ENCODE peak calls at places on chromosomes 13 and 19, in five cellular contexts. V is H1, H is bronchial epithelial cell, I is spleen, Z is neural progenitor cell. X is an unnamed sample.

GRCh38 chr19:17117250-17117789 is 41.7 kb downstream of the MYO9B start:
- DNase-seq in H (no peak), Z (no peak), I (no peak), V (no peak), X (no peak)

GRCh38 chr19:1168877-1169791 is 4.9 kb downstream of the SBNO2 start:
- DNase-seq in H (peak; percentile 81), V (no peak), I (peak; percentile 85), Z (no peak), X (no peak)

GRCh38 chr19:29665826-29666633 is 769 bp downstream of the PLEKHF1 start:
- DNase-seq in I (no peak), H (no peak), V (no peak), Z (peak; percentile 62), X (no peak)

GRCh38 chr19:46963093-46963734 is 56.4 kb upstream of the NPAS1 start:
- DNase-seq in I (no peak), Z (no peak), V (no peak), H (no peak), X (no peak)

GRCh38 chr13:32878172-32878571 is 138.1 kb upstream of the KL start:
- DNase-seq in Z (no peak), V (no peak), H (peak; percentile 91), I (no peak), X (no peak)

GRCh38 chr19:676007-676342 is 217 bp upstream of the FSTL3 start:
- DNase-seq in Z (no peak), V (no peak), H (no peak), I (no peak), X (no peak)

GRCh38 chr13:100773923-100774641 is 99.5 kb upstream of the TMTC4 start:
- DNase-seq in V (no peak), Z (no peak), I (no peak), H (no peak), X (no peak)

GRCh38 chr19:18437481-18438330 is at the start of gene ISYNA1:
- DNase-seq in H (no peak), V (no peak), Z (peak; percentile 85), I (peak; percentile 91), X (no peak)

GRCh38 chr13:27728271-27728670 is 64.0 kb upstream of the GSX1 start:
- DNase-seq in H (no peak), V (no peak), Z (peak; percentile 55), I (no peak), X (peak; percentile 36)

GRCh38 chr13:28537149-28537548 is 42.2 kb upstream of the FLT1 start:
- DNase-seq in V (no peak), I (no peak), Z (no peak), H (no peak), X (no peak)

GRCh38 chr13:27924529-27925141 is 4.8 kb downstream of the PDX1 start:
- DNase-seq in Z (peak; percentile 42), V (no peak), I (no peak), H (no peak), X (no peak)

GRCh38 chr19:39557791-39558622 is 18.0 kb upstream of the EID2 start:
- DNase-seq in Z (no peak), H (peak; percentile 18), V (no peak), I (no peak), X (no peak)

GRCh38 chr13:30581582-30581981 is 36.1 kb upstream of the USPL1 start:
- DNase-seq in H (peak; percentile 59), V (no peak), Z (peak; percentile 49), I (no peak), X (no peak)

GRCh38 chr13:112113851-112114250 is 46.9 kb downstream of the SOX1 start:
- DNase-seq in I (no peak), H (no peak), V (no peak), Z (no peak), X (no peak)

GRCh38 chr13:69556540-69557196 is 551.0 kb upstream of the ATXN8OS start:
- DNase-seq in H (peak; percentile 3), Z (no peak), V (no peak), I (peak; percentile 36), X (no peak)

GRCh38 chr13:21322988-21323387 is 136.1 kb downstream of the ZDHHC20 start:
- DNase-seq in I (no peak), Z (no peak), V (no peak), H (no peak), X (no peak)

GRCh38 chr13:97116754-97117153 is 105.4 kb upstream of the MBNL2 start:
- DNase-seq in H (peak; percentile 63), V (no peak), I (no peak), Z (no peak), X (no peak)

GRCh38 chr19:18440421-18440877 is 2.5 kb upstream of the ISYNA1 start:
- DNase-seq in H (peak; percentile 8), I (peak; percentile 79), Z (no peak), V (no peak), X (no peak)

GRCh38 chr19:15540435-15540834 is 32.1 kb downstream of the CYP4F22 start:
- DNase-seq in V (no peak), I (no peak), Z (no peak), H (no peak), X (no peak)

GRCh38 chr13:77503398-77503797 is 32.1 kb upstream of the SCEL start:
- DNase-seq in I (no peak), H (no peak), V (no peak), Z (no peak), X (no peak)

GRCh38 chr19:38034153-38034835 is 127.3 kb downstream of the SIPA1L3 start:
- DNase-seq in Z (no peak), H (no peak), I (no peak), V (no peak), X (no peak)

GRCh38 chr19:16285769-16286564 is 38.7 kb upstream of the KLF2 start:
- DNase-seq in V (no peak), Z (peak; percentile 55), H (peak; percentile 5), I (no peak), X (no peak)

GRCh38 chr13:23766939-23767338 is 122.3 kb downstream of the MIPEP start:
- DNase-seq in I (no peak), H (no peak), Z (no peak), V (no peak), X (no peak)

GRCh38 chr13:36000028-36000427 is 131.2 kb downstream of the DCLK1 start:
- DNase-seq in V (no peak), Z (no peak), H (no peak), I (no peak), X (no peak)

GRCh38 chr13:26695360-26695705 is 65.3 kb downstream of the GPR12 start:
- DNase-seq in I (no peak), H (no peak), V (no peak), Z (no peak), X (no peak)

GRCh38 chr13:26697069-26697955 is 63.3 kb downstream of the GPR12 start:
- DNase-seq in V (no peak), I (no peak), H (no peak), Z (no peak), X (no peak)

GRCh38 chr13:26695891-26696311 is 64.7 kb downstream of the GPR12 start:
- DNase-seq in Z (no peak), H (no peak), V (no peak), I (no peak), X (no peak)

GRCh38 chr13:26699197-26699490 is 61.4 kb downstream of the GPR12 start:
- DNase-seq in Z (no peak), V (no peak), H (no peak), I (no peak), X (no peak)

DNA sequence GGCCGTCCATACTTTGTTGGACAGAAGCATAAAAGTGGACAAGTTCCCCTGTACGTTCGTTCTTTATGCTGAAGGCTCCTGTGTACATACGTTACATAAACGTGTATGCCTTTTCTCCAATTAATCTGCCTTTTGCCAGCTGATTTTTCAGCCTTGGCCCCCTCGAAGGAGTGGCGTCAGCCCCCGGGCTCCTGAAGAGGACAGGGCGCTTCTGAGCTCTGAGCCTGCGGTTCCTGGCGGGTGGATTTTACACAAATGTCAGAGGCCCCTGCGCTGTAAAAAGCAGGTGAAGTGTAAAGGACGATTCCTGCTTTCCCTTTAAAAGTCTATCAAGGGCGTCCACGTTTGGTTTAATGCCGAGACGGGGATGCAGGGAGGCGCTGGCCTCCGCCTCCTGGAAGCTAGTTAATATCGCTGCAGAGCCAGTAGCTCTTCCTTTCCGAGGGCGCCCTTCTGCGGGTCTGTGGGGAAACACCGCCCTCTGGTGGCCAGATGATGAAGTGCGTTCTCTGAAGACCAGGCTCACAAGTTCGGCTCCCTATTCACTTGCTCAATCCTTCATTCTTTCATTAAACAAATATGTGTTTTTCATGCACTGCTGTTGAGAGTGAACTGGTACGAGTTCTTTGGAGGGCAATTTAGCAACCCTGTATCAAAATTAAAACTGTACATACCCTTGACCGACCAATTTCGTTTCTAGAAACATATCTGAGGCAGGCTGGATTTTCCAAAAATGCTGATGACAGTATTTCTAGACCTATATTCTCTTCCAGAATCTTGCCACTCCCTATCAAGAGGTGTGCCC is 62.0 kb downstream of the GPR12 start:
- DNase-seq in I (peak; percentile 92), H (peak; percentile 70), V (peak; percentile 73), Z (peak; percentile 86), X (peak; percentile 88)
- TF ChIP-seq CTCF in I (peak; percentile 85), H (peak; percentile 97), V (peak; percentile 96), Z (peak; percentile 97), X (peak; percentile 98)

GRCh38 chr19:45403781-45404556 is 900 bp downstream of the PPP1R13L start:
- DNase-seq in I (peak; percentile 87), V (no peak), Z (peak; percentile 77), H (peak; percentile 67), X (peak; percentile 39)
- TF ChIP-seq CTCF in I (no peak), V (peak; percentile 54), Z (peak; percentile 69), H (peak; percentile 81), X (peak; percentile 64)

DNA sequence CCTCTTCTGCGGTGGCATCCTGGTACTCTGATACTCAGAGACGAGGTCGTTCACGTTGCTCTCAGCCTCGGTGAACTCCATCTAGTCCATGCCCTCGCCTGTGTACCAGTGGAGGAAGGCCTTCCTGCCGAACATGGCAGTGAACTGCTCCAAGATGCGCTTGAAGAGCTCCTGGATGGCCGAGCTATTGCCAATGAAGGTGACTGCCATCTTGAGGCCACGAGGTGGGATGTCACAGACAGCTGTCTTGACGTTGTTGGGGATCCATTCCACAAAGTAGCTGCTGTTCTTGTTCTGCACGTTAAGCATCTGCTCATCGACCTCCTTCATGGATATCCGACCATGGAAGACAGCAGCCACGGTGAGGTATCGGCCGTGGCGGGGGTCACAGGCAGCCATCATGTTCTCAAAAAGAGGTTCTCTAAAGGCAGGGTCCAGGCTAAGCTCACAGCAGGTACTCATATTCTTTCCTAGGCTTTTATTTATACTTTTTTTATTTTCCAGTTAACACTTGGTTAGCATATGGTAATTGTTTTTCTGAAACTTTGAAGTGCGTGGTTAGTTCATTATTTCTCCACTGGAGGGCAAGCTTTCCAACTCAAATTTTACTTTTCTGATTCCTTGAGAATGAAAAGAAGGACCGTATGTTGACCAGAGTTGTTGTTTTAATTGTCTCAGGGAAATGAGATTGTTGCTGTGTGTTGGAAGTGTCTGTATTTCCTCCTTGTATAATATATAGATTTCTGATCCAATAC is 72.4 kb upstream of the RGCC start:
- DNase-seq in V (no peak), Z (no peak), H (peak; percentile 18), I (no peak), X (no peak)
- TF ChIP-seq CTCF in V (peak; percentile 4), Z (peak; percentile 58), H (peak; percentile 20), I (no peak), X (peak; percentile 63)

DNA sequence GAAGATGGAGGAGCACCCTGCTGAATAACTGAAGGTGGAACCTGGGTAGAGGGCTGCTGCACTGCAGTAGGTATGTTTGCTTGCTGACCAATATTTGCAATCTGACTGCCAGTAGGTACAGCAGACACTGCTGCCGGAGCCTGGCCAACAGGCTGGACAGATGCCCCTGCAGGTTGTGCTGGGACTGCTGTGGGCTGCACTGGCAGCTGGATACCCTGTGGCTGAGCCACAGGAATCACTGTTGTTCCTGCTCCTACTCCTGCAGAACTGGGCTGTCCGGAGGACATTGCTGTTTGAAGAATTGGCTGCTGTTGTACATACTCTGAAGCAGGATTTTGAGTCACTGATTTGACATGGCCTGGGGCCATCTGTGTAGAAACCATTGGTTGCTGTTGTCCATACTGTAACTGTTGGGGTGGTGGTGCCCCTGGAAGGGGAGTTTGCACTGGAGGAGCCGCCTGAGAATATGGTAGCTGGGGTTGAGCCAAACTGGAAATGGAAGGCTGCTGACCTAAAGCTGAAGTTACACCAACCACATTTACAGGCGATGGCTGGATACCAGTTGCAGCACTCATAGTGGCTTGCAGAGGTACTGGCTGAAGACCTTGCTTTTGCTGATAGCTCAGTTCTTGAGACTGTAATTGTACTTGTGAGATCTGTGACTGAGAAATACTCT is 2.2 kb downstream of the TSC22D1 start:
- DNase-seq in I (no peak), H (peak; percentile 46), Z (peak; percentile 60), V (no peak), X (no peak)
- TF ChIP-seq CTCF in I (no peak), H (peak; percentile 53), Z (peak; percentile 51), V (peak; percentile 38), X (peak; percentile 58)